ENCODE peak calls at places on chromosomes 5 and 9, in six cellular contexts. Z is stomach, U is adrenal gland, C is GM12865, F is HCT116, T is A549. H is an unnamed sample.
A peak's percentile ranks its signal among the peaks of the same experiment; 100 is the strongest.

GRCh38 chr5:167261309-167262100 is 1029.9 kb upstream of the WWC1 start:
- DNase-seq in Z (no peak), U (no peak), C (peak; percentile 10), F (no peak), T (peak; percentile 8), H (no peak)

GRCh38 chr9:122519376-122519775 is 435 bp downstream of the OR1J4 start:
- DNase-seq in Z (no peak), U (no peak), C (no peak), F (no peak), T (no peak), H (no peak)

GRCh38 chr5:38556599-38557308 is at the start of gene LIFR:
- DNase-seq in Z (peak; percentile 86), U (peak; percentile 86), C (peak; percentile 31), F (peak; percentile 19), T (peak; percentile 58), H (no peak)

GRCh38 chr9:15696979-15697378 is 144.1 kb downstream of the CCDC171 start:
- DNase-seq in Z (no peak), U (no peak), C (no peak), F (no peak), T (no peak), H (no peak)

GRCh38 chr9:95511232-95511951 is 5.4 kb downstream of the PTCH1 start:
- DNase-seq in Z (peak; percentile 50), U (peak; percentile 72), C (peak; percentile 50), F (no peak), T (peak; percentile 28), H (peak; percentile 45)

GRCh38 chr5:31664566-31664965 is 25.6 kb downstream of the PDZD2 start:
- DNase-seq in Z (no peak), U (no peak), C (peak; percentile 59), F (peak; percentile 56), T (peak; percentile 40), H (no peak)

GRCh38 chr5:78508231-78508765 is 140.3 kb downstream of the LHFPL2 start:
- DNase-seq in Z (no peak), U (peak; percentile 65), C (no peak), F (no peak), T (no peak), H (no peak)

GRCh38 chr9:137253717-137254623 is 1.2 kb upstream of the NELFB start:
- DNase-seq in Z (no peak), U (peak; percentile 49), C (no peak), F (no peak), T (no peak), H (no peak)

GRCh38 chr5:170151105-170151831 is 45.6 kb downstream of the FOXI1 start:
- DNase-seq in Z (no peak), U (peak; percentile 82), C (peak; percentile 70), F (peak; percentile 57), T (peak; percentile 84), H (no peak)

GRCh38 chr5:142364251-142365145 is 39.7 kb upstream of the SPRY4 start:
- DNase-seq in Z (no peak), U (peak; percentile 73), C (peak; percentile 35), F (no peak), T (peak; percentile 53), H (no peak)

GRCh38 chr5:140243855-140244254 is 59.0 kb downstream of the PFDN1 start:
- DNase-seq in Z (peak; percentile 91), U (no peak), C (no peak), F (no peak), T (no peak), H (no peak)

DNA sequence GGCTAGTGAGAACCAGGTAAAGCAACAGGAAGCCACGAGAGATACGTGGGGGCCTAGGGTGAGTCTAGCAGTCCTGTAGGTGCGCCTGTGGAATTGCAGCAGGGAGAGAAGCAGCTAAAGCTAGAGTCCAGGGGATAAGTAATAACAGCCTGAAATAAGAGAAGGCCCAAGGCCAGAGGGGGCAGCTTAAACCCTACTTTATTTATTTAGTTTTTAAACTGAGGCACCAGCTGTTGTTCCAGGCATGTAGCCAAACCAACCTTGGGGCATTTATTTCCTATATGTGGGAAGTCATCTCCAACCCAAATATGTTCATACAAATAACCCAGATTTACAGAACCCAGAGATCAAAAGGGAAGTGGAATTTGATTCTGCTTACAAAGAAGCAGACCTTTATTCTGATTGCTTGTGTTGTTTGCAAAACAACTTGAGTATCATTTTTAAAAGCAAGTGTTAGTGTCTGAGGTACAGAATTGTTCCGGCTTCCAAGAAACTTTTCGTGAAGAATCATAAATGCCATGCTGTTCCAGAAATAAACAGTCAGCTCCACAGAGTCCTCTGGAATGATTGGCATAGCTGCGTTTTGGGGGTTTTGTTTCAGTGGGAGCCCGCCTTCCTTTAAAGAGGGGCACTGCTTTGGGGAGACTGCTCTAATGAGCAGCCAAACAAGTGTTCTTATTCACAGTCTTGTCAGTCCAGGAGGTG is 93.3 kb downstream of the GLDC start:
- DNase-seq in Z (no peak), U (no peak), C (no peak), F (no peak), T (no peak), H (no peak)
- TF ChIP-seq CTCF in Z (no peak), U (no peak), C (no peak), F (peak; percentile 26), T (no peak), H (no peak)

DNA sequence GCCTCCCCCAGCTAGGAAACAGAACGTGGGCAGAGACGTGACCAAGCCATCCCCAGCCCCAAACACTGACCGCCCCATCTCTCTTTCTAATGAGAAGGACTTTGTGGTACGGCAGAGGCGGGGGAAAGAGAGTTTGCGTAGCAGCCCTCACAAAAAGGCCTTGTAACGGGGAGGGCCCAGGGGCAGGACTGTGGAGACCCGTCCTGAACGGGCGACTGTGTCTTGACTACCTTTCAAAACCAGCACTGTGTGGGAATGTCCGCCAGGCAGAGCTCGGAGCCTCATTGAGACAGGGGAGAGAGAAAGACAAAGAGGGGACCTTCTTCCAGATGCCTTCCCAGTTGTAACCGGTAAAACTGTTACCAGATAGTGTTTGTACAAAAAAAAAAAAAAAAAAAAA is 29.7 kb downstream of the CD180 start:
- DNase-seq in Z (no peak), U (no peak), C (no peak), F (no peak), T (no peak), H (no peak)
- H3K4me3 ChIP-seq in Z (peak overlapping the region; percentile 27), U (peak overlapping the region; percentile 55), C (peak overlapping the region; percentile 59), F (peak overlapping the region; percentile 51), T (no peak overlapping the region), H (no peak overlapping the region)

DNA sequence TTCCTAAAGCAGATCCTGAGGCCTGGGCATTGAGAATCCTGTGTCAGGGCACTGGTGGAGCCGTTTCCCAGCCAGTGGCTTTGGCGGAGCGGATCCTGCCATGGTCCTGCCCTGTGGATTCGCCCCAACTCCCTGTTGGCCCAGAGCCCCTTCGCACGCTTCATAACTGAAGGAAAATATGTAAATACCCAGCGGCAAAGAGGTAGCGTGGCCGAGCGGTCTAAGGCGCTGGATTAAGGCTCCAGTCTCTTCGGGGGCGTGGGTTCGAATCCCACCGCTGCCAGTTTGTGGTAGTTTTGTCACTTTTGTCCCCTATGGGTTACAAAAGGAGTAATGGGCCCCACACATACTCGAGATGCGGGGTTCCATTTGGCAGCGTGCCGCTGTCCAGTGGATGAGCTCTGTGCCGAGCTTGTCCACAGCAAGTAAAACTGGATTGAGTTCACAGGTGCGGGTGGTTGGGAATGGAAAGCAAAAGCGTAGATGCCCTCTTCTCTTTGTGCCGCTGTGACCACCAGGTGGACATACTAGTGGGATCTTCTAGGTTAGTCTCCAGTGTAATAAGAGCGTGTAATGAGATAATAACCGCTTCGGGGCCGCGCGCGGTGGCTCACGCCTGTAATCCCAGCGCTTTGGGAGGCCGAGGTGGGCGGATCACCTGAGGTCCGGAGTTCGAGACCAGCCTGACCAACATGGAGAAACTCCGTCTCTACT is 17.3 kb downstream of the TRIM7 start:
- DNase-seq in Z (peak; percentile 73), U (peak; percentile 71), C (peak; percentile 88), F (peak; percentile 86), T (no peak), H (peak; percentile 80)
- TF ChIP-seq CTCF in Z (no peak), U (peak; percentile 44), C (peak; percentile 23), F (peak; percentile 31), T (peak; percentile 16), H (no peak)

GRCh38 chr9:7982907-7983306 is 183.3 kb upstream of the DMAC1 start:
- DNase-seq in Z (no peak), U (no peak), C (no peak), F (no peak), T (no peak), H (no peak)

GRCh38 chr9:7979591-7979990 is 180.0 kb upstream of the DMAC1 start:
- DNase-seq in Z (no peak), U (no peak), C (no peak), F (no peak), T (no peak), H (no peak)

GRCh38 chr9:7977586-7977985 is 178.0 kb upstream of the DMAC1 start:
- DNase-seq in Z (no peak), U (no peak), C (no peak), F (no peak), T (no peak), H (no peak)

GRCh38 chr9:7983361-7983974 is 183.9 kb upstream of the DMAC1 start:
- DNase-seq in Z (no peak), U (no peak), C (no peak), F (no peak), T (no peak), H (no peak)

DNA sequence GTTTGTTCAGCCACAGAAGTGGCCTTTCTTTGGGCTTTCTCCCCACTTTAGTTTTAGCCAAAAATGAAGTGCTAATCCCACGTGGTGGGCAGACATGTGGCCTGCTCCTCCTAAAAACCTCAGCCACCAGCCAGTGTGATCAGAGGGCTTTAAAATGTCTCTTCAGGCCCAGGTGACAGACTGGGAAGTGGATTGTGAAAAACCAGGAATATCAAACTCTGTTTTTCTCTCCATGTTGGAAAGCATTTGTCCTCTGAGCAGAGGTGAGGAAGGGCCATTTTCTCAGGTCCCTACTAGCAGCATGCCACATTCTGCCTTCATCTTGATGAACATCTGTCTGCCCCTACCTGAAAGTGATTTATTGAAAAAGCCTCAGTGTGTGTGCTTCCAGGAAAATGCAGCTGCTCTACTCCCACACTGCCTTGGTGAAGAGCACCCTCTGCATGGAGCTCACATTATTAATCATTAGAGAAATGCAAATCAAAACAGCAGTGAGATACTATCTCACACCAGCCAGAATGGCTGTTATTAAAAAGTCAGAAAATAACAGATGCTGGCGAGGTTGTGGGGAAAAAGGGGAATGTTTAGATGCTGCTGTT is 181.2 kb upstream of the DMAC1 start:
- DNase-seq in Z (no peak), U (no peak), C (no peak), F (no peak), T (no peak), H (no peak)
- H3K4me3 ChIP-seq in Z (no peak overlapping the region), U (no peak overlapping the region), C (no peak overlapping the region), F (no peak overlapping the region), T (no peak overlapping the region), H (no peak overlapping the region)

H was measured in LNCaP clone FGC.